ENCODE peak calls at places on chromosomes 3 and 15, in eight cellular contexts. I, X, O, L, K, J, R and H are unnamed samples.
A peak's percentile ranks its signal among the peaks of the same experiment; 100 is the strongest.

GRCh38 chr15:69132935-69133861 is 27.2 kb upstream of the GLCE start:
- DNase-seq in I (no peak), X (no peak), O (peak; percentile 52), L (no peak), K (no peak), J (no peak), R (no peak), H (no peak)

GRCh38 chr3:26712211-26713026 is 89.8 kb downstream of the LRRC3B start:
- DNase-seq in I (no peak), X (no peak), O (peak; percentile 2), L (no peak), K (no peak), J (no peak), R (no peak), H (no peak)

GRCh38 chr15:48877630-48878595 is at the start of gene EID1:
- DNase-seq in I (peak; percentile 96), X (peak; percentile 92), O (peak; percentile 91), L (peak; percentile 97), K (peak; percentile 91), J (peak; percentile 96), R (peak; percentile 93), H (peak; percentile 96)

GRCh38 chr3:84680700-84681099 is 278.1 kb upstream of the CADM2 start:
- DNase-seq in I (no peak), X (no peak), O (no peak), L (no peak), K (no peak), J (no peak), R (no peak), H (no peak)

GRCh38 chr3:78255403-78255802 is 1215.5 kb downstream of the ROBO2 start:
- DNase-seq in I (no peak), X (no peak), O (no peak), L (peak; percentile 10), K (no peak), J (no peak), R (no peak), H (no peak)

GRCh38 chr3:13541691-13542090 is 7.2 kb upstream of the FBLN2 start:
- DNase-seq in I (peak; percentile 7), X (no peak), O (no peak), L (no peak), K (no peak), J (no peak), R (no peak), H (no peak)

GRCh38 chr15:98779463-98780071 is 131.2 kb downstream of the IGF1R start:
- DNase-seq in I (peak; percentile 78), X (peak; percentile 79), O (peak; percentile 77), L (peak; percentile 77), K (peak; percentile 90), J (peak; percentile 94), R (peak; percentile 58), H (peak; percentile 86)

GRCh38 chr15:90086868-90087268 is 15.4 kb downstream of the IDH2 start:
- DNase-seq in I (no peak), X (no peak), O (peak; percentile 47), L (peak; percentile 50), K (no peak), J (no peak), R (peak; percentile 47), H (no peak)

GRCh38 chr3:136818191-136818850 is 605 bp upstream of the SLC35G2 start:
- DNase-seq in I (peak; percentile 26), X (peak; percentile 35), O (peak; percentile 39), L (peak; percentile 93), K (no peak), J (peak; percentile 77), R (peak; percentile 38), H (peak; percentile 76)

GRCh38 chr15:89028036-89028435 is 60.2 kb upstream of the ABHD2 start:
- DNase-seq in I (no peak), X (no peak), O (no peak), L (no peak), K (no peak), J (no peak), R (no peak), H (no peak)

GRCh38 chr3:167631471-167631870 is 22.3 kb downstream of the WDR49 start:
- DNase-seq in I (no peak), X (no peak), O (no peak), L (no peak), K (no peak), J (no peak), R (no peak), H (no peak)

GRCh38 chr3:150265305-150265704 is 142.8 kb upstream of the TSC22D2 start:
- DNase-seq in I (no peak), X (no peak), O (no peak), L (no peak), K (no peak), J (no peak), R (no peak), H (no peak)

GRCh38 chr15:98959640-98960007 is 48.0 kb downstream of the PGPEP1L start:
- DNase-seq in I (no peak), X (no peak), O (no peak), L (no peak), K (no peak), J (no peak), R (no peak), H (no peak)

GRCh38 chr3:37862219-37862711 is 585 bp downstream of the CTDSPL start:
- DNase-seq in I (peak; percentile 62), X (peak; percentile 63), O (peak; percentile 15), L (no peak), K (peak; percentile 71), J (peak; percentile 89), R (peak; percentile 34), H (peak; percentile 62)

GRCh38 chr3:51436998-51437639 is 46.0 kb downstream of the RBM15B start:
- DNase-seq in I (no peak), X (no peak), O (no peak), L (no peak), K (no peak), J (no peak), R (no peak), H (no peak)

GRCh38 chr15:26690778-26691177 is 82.1 kb downstream of the GABRB3 start:
- DNase-seq in I (no peak), X (no peak), O (no peak), L (no peak), K (no peak), J (no peak), R (no peak), H (no peak)

GRCh38 chr15:26682765-26683164 is 90.1 kb downstream of the GABRB3 start:
- DNase-seq in I (no peak), X (no peak), O (no peak), L (no peak), K (no peak), J (no peak), R (no peak), H (no peak)

GRCh38 chr15:26691249-26691648 is 81.6 kb downstream of the GABRB3 start:
- DNase-seq in I (no peak), X (no peak), O (no peak), L (no peak), K (no peak), J (no peak), R (no peak), H (no peak)

DNA sequence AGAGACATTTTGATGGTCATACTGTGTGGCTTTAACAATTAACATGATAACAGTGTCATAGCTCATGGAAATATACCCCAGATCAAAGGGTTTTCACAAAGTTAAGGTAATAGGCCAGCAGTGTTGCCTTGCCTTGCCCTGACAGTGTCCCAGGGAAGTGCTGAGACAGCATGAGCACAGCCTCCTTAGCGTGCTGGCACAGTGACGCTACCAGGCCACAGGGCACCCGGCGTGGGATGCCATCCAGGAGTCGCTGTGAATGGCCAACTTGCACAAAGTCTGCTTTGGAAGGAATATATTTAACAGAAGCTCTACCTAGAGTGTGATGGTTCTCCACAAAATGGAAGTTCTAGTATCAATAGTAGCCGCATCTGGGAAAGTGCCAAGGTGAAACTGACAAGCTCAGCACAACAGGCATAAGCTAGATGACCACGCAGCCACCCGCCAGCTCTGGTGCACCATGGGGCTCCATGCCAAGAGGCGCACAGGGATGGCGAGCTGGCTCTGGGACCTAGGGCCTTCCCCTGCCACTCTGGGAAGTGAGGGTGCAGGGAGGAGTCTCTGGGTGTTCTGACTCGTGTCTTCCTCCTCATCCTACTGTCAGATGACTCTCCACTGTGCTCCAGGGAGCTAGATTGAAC is 86.2 kb downstream of the GABRB3 start:
- DNase-seq in I (no peak), X (no peak), O (no peak), L (no peak), K (no peak), J (no peak), R (no peak), H (no peak)
- H3K27me3 ChIP-seq in I (no peaks in the 10 kb centered on the region), X (no peaks in the 10 kb centered on the region), O (peaks cover 4% of the 10 kb centered on the region), L (no peaks in the 10 kb centered on the region), K (no peaks in the 10 kb centered on the region), J (no peaks in the 10 kb centered on the region), R (no peaks in the 10 kb centered on the region), H (no peaks in the 10 kb centered on the region)

DNA sequence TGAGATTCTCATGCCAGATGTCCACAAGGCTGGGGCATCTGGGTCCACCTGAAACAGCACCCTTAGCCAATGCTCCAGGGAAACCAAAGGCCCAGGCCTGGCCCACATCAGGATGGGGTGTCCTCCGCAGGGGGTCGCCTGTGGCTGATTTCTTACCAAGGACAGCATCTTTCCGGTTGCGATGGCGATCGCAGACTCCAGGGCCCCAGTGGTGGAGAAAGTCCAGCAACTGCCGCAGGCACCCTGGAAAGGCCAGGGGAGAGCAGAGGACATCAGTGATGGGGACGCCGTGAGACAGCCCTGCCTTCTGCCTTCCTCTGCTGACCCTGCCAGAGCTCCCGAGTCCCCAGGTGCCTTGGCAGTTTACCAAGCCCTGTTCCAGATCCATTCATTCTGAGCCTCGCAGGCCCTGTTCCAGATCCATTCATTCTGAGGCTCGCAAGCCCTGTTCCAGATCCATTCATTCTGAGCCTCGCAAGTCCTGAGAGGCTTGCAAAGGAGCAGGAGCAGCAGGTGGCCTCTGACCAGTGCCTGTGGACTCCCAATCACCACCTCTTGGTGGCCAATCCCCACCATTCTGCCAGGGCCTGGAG is 12.5 kb downstream of the CTSH start:
- DNase-seq in I (no peak), X (no peak), O (no peak), L (no peak), K (no peak), J (peak; percentile 75), R (no peak), H (no peak)
- H3K36me3 ChIP-seq in I (no peaks in the 10 kb centered on the region), X (no peaks in the 10 kb centered on the region), O (no peaks in the 10 kb centered on the region), L (peaks cover 3% of the 10 kb centered on the region), K (peaks cover 37% of the 10 kb centered on the region), J (no peaks in the 10 kb centered on the region), R (no peaks in the 10 kb centered on the region), H (peaks cover 20% of the 10 kb centered on the region)

DNA sequence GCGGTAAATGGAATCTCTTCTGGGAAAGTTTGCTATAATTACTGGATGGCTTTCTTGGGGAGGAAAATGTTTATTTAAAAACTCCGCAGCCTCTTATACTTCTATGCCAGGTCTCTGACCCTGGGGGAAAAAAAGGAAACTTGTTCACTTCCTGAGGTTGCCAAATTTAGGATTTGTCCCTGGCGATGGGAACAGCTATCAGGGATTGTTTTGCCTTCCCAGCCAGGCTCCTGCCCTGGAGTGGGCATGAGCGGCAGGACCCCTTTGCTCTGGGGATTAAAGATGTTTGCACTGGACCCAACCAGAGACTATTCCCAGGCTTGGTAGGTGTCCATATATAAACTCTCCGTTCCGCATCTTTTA is 175.6 kb downstream of the SLCO3A1 start:
- DNase-seq in I (no peak), X (no peak), O (no peak), L (no peak), K (no peak), J (no peak), R (no peak), H (no peak)
- H3K27me3 ChIP-seq in I (no peaks in the 10 kb centered on the region), X (no peaks in the 10 kb centered on the region), O (no peaks in the 10 kb centered on the region), L (no peaks in the 10 kb centered on the region), K (no peaks in the 10 kb centered on the region), J (no peaks in the 10 kb centered on the region), R (no peaks in the 10 kb centered on the region), H (no peaks in the 10 kb centered on the region)

DNA sequence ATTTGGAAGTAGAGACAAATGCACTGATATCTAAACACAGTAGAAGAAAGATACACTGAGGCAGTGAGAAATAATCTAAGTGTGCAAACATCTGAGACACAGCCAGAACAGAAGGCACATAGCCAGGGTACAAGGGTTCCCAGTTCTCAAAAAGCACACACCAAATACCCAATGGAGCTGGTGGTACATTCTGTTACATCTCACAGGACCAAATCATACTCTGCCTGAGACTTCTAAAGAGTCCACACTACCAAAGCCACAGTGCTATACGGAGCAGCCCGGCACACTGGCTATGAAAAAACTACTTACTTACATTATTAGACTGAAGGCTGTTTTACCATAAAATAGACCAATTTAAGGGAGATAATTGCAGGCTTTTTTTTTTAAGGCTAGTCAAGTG is 19.3 kb downstream of the CLPX start:
- DNase-seq in I (no peak), X (no peak), O (no peak), L (no peak), K (no peak), J (no peak), R (no peak), H (no peak)
- H3K36me3 ChIP-seq in I (no peaks in the 10 kb centered on the region), X (peaks cover 4% of the 10 kb centered on the region), O (no peaks in the 10 kb centered on the region), L (peaks cover 7% of the 10 kb centered on the region), K (peaks cover 75% of the 10 kb centered on the region), J (peaks cover 4% of the 10 kb centered on the region), R (peaks cover 11% of the 10 kb centered on the region), H (peaks cover 87% of the 10 kb centered on the region)